ENCODE peak calls at places on chromosomes 3 and 15, in ten cellular contexts. One of them, this sample, is unnamed. For H3K4me1, the result is how much of the 10 kb centered on the place peaks cover.

GRCh38 chr3:31161889-31162288 is 267.4 kb upstream of the GADL1 start:
- DNase-seq in CD8-positive, alpha-beta T cell: no peak
- DNase-seq in upper lobe of right lung: no peak
- DNase-seq in neuronal stem cell: no peak
- DNase-seq in mucosa of descending colon: no peak
- DNase-seq in body of pancreas: no peak
- DNase-seq in GM23248: no peak
- DNase-seq in CD8-positive, alpha-beta memory T cell: no peak
- DNase-seq in psoas muscle: no peak
- DNase-seq in mesendoderm: no peak
- DNase-seq in this sample: no peak

GRCh38 chr3:20511863-20512262 is 325.9 kb upstream of the SGO1 start:
- DNase-seq in mesendoderm: peak
- DNase-seq in GM23248: peak
- DNase-seq in mucosa of descending colon: no peak
- DNase-seq in CD8-positive, alpha-beta T cell: no peak
- DNase-seq in CD8-positive, alpha-beta memory T cell: no peak
- DNase-seq in body of pancreas: peak
- DNase-seq in psoas muscle: no peak
- DNase-seq in upper lobe of right lung: no peak
- DNase-seq in neuronal stem cell: peak
- DNase-seq in this sample: no peak

GRCh38 chr3:152287898-152288576 is 19.3 kb downstream of the MBNL1 start:
- DNase-seq in CD8-positive, alpha-beta T cell: no peak
- DNase-seq in neuronal stem cell: no peak
- DNase-seq in psoas muscle: no peak
- DNase-seq in CD8-positive, alpha-beta memory T cell: no peak
- DNase-seq in GM23248: peak
- DNase-seq in mesendoderm: no peak
- DNase-seq in body of pancreas: no peak
- DNase-seq in mucosa of descending colon: no peak
- DNase-seq in upper lobe of right lung: no peak
- DNase-seq in this sample: no peak

GRCh38 chr3:61796088-61796680 is 234.8 kb downstream of the PTPRG start:
- DNase-seq in neuronal stem cell: no peak
- DNase-seq in CD8-positive, alpha-beta T cell: no peak
- DNase-seq in mesendoderm: peak
- DNase-seq in GM23248: no peak
- DNase-seq in mucosa of descending colon: no peak
- DNase-seq in upper lobe of right lung: no peak
- DNase-seq in body of pancreas: no peak
- DNase-seq in psoas muscle: no peak
- DNase-seq in CD8-positive, alpha-beta memory T cell: no peak
- DNase-seq in this sample: peak

GRCh38 chr3:107284570-107284969 is 92.7 kb upstream of the CCDC54 start:
- DNase-seq in upper lobe of right lung: no peak
- DNase-seq in GM23248: peak
- DNase-seq in psoas muscle: no peak
- DNase-seq in CD8-positive, alpha-beta T cell: no peak
- DNase-seq in CD8-positive, alpha-beta memory T cell: no peak
- DNase-seq in mucosa of descending colon: no peak
- DNase-seq in neuronal stem cell: no peak
- DNase-seq in mesendoderm: peak
- DNase-seq in body of pancreas: no peak
- DNase-seq in this sample: no peak

GRCh38 chr3:171374661-171375285 is 85.4 kb downstream of the TNIK start:
- DNase-seq in mesendoderm: peak
- DNase-seq in CD8-positive, alpha-beta memory T cell: no peak
- DNase-seq in mucosa of descending colon: no peak
- DNase-seq in neuronal stem cell: no peak
- DNase-seq in CD8-positive, alpha-beta T cell: no peak
- DNase-seq in body of pancreas: no peak
- DNase-seq in GM23248: peak
- DNase-seq in psoas muscle: no peak
- DNase-seq in upper lobe of right lung: no peak
- DNase-seq in this sample: peak

GRCh38 chr3:172302176-172302575 is 146.1 kb downstream of the GHSR start:
- DNase-seq in body of pancreas: no peak
- DNase-seq in CD8-positive, alpha-beta T cell: no peak
- DNase-seq in mucosa of descending colon: no peak
- DNase-seq in CD8-positive, alpha-beta memory T cell: no peak
- DNase-seq in upper lobe of right lung: no peak
- DNase-seq in neuronal stem cell: no peak
- DNase-seq in GM23248: no peak
- DNase-seq in mesendoderm: no peak
- DNase-seq in psoas muscle: no peak
- DNase-seq in this sample: no peak

GRCh38 chr15:69080203-69080957 is 65.9 kb downstream of the NOX5 start:
- DNase-seq in mesendoderm: peak
- DNase-seq in CD8-positive, alpha-beta memory T cell: no peak
- DNase-seq in body of pancreas: no peak
- DNase-seq in mucosa of descending colon: no peak
- DNase-seq in CD8-positive, alpha-beta T cell: no peak
- DNase-seq in neuronal stem cell: no peak
- DNase-seq in GM23248: peak
- DNase-seq in upper lobe of right lung: no peak
- DNase-seq in psoas muscle: no peak
- DNase-seq in this sample: no peak

GRCh38 chr3:126340081-126340511 is 17.1 kb downstream of the KLF15 start:
- DNase-seq in psoas muscle: peak
- DNase-seq in mesendoderm: no peak
- DNase-seq in CD8-positive, alpha-beta memory T cell: no peak
- DNase-seq in CD8-positive, alpha-beta T cell: no peak
- DNase-seq in body of pancreas: peak
- DNase-seq in upper lobe of right lung: peak
- DNase-seq in neuronal stem cell: no peak
- DNase-seq in GM23248: peak
- DNase-seq in mucosa of descending colon: no peak
- DNase-seq in this sample: no peak

GRCh38 chr3:42708611-42709151 is 6.1 kb upstream of the HHATL start:
- DNase-seq in mesendoderm: no peak
- DNase-seq in mucosa of descending colon: no peak
- DNase-seq in GM23248: no peak
- DNase-seq in CD8-positive, alpha-beta memory T cell: no peak
- DNase-seq in psoas muscle: no peak
- DNase-seq in upper lobe of right lung: peak
- DNase-seq in neuronal stem cell: no peak
- DNase-seq in body of pancreas: no peak
- DNase-seq in CD8-positive, alpha-beta T cell: no peak
- DNase-seq in this sample: peak

GRCh38 chr15:63830113-63830512 is 3.6 kb downstream of the HERC1 start:
- DNase-seq in mucosa of descending colon: no peak
- DNase-seq in body of pancreas: no peak
- DNase-seq in mesendoderm: no peak
- DNase-seq in neuronal stem cell: no peak
- DNase-seq in GM23248: no peak
- DNase-seq in upper lobe of right lung: no peak
- DNase-seq in CD8-positive, alpha-beta memory T cell: no peak
- DNase-seq in CD8-positive, alpha-beta T cell: no peak
- DNase-seq in psoas muscle: no peak
- DNase-seq in this sample: no peak

GRCh38 chr15:63833246-63833696 is 477 bp downstream of the HERC1 start:
- DNase-seq in mesendoderm: peak
- DNase-seq in GM23248: peak
- DNase-seq in mucosa of descending colon: peak
- DNase-seq in upper lobe of right lung: peak
- DNase-seq in neuronal stem cell: peak
- DNase-seq in body of pancreas: peak
- DNase-seq in CD8-positive, alpha-beta memory T cell: peak
- DNase-seq in psoas muscle: peak
- DNase-seq in CD8-positive, alpha-beta T cell: no peak
- DNase-seq in this sample: peak

GRCh38 chr15:63832620-63833245 is 1.0 kb downstream of the HERC1 start:
- DNase-seq in mesendoderm: no peak
- DNase-seq in upper lobe of right lung: no peak
- DNase-seq in GM23248: no peak
- DNase-seq in neuronal stem cell: no peak
- DNase-seq in body of pancreas: no peak
- DNase-seq in mucosa of descending colon: no peak
- DNase-seq in psoas muscle: no peak
- DNase-seq in CD8-positive, alpha-beta T cell: no peak
- DNase-seq in CD8-positive, alpha-beta memory T cell: no peak
- DNase-seq in this sample: no peak

GRCh38 chr15:63834500-63835210 is 907 bp upstream of the HERC1 start:
- DNase-seq in GM23248: no peak
- DNase-seq in CD8-positive, alpha-beta memory T cell: no peak
- DNase-seq in psoas muscle: no peak
- DNase-seq in body of pancreas: no peak
- DNase-seq in upper lobe of right lung: no peak
- DNase-seq in mucosa of descending colon: no peak
- DNase-seq in mesendoderm: no peak
- DNase-seq in neuronal stem cell: no peak
- DNase-seq in CD8-positive, alpha-beta T cell: no peak
- DNase-seq in this sample: no peak

GRCh38 chr15:63831041-63831440 is 2.7 kb downstream of the HERC1 start:
- DNase-seq in mucosa of descending colon: no peak
- DNase-seq in psoas muscle: no peak
- DNase-seq in neuronal stem cell: no peak
- DNase-seq in upper lobe of right lung: no peak
- DNase-seq in CD8-positive, alpha-beta T cell: no peak
- DNase-seq in CD8-positive, alpha-beta memory T cell: no peak
- DNase-seq in GM23248: no peak
- DNase-seq in body of pancreas: no peak
- DNase-seq in mesendoderm: no peak
- DNase-seq in this sample: no peak
- H3K4me1 ChIP-seq in mucosa of descending colon: under half
- H3K4me1 ChIP-seq in psoas muscle: under half
- H3K4me1 ChIP-seq in neuronal stem cell: under half
- H3K4me1 ChIP-seq in upper lobe of right lung: under half
- H3K4me1 ChIP-seq in CD8-positive, alpha-beta T cell: half or more
- H3K4me1 ChIP-seq in CD8-positive, alpha-beta memory T cell: half or more
- H3K4me1 ChIP-seq in GM23248: under half
- H3K4me1 ChIP-seq in body of pancreas: under half
- H3K4me1 ChIP-seq in mesendoderm: under half
- H3K4me1 ChIP-seq in this sample: under half

GRCh38 chr15:52262364-52262763 is 33.2 kb downstream of the MYO5C start:
- DNase-seq in mucosa of descending colon: no peak
- DNase-seq in mesendoderm: peak
- DNase-seq in neuronal stem cell: peak
- DNase-seq in CD8-positive, alpha-beta T cell: no peak
- DNase-seq in CD8-positive, alpha-beta memory T cell: no peak
- DNase-seq in psoas muscle: no peak
- DNase-seq in body of pancreas: no peak
- DNase-seq in GM23248: no peak
- DNase-seq in upper lobe of right lung: no peak
- DNase-seq in this sample: no peak

GRCh38 chr15:52261498-52262242 is 33.9 kb downstream of the MYO5C start:
- DNase-seq in psoas muscle: peak
- DNase-seq in mesendoderm: peak
- DNase-seq in body of pancreas: peak
- DNase-seq in CD8-positive, alpha-beta T cell: no peak
- DNase-seq in mucosa of descending colon: no peak
- DNase-seq in neuronal stem cell: peak
- DNase-seq in upper lobe of right lung: no peak
- DNase-seq in GM23248: peak
- DNase-seq in CD8-positive, alpha-beta memory T cell: no peak
- DNase-seq in this sample: peak

GRCh38 chr15:52261026-52261425 is 34.6 kb downstream of the MYO5C start:
- DNase-seq in CD8-positive, alpha-beta memory T cell: no peak
- DNase-seq in GM23248: no peak
- DNase-seq in body of pancreas: no peak
- DNase-seq in CD8-positive, alpha-beta T cell: no peak
- DNase-seq in neuronal stem cell: no peak
- DNase-seq in psoas muscle: no peak
- DNase-seq in upper lobe of right lung: no peak
- DNase-seq in mucosa of descending colon: no peak
- DNase-seq in mesendoderm: no peak
- DNase-seq in this sample: no peak

GRCh38 chr15:52259503-52259902 is 36.1 kb downstream of the MYO5C start:
- DNase-seq in CD8-positive, alpha-beta memory T cell: no peak
- DNase-seq in upper lobe of right lung: no peak
- DNase-seq in mesendoderm: no peak
- DNase-seq in neuronal stem cell: no peak
- DNase-seq in psoas muscle: no peak
- DNase-seq in CD8-positive, alpha-beta T cell: no peak
- DNase-seq in mucosa of descending colon: no peak
- DNase-seq in GM23248: no peak
- DNase-seq in body of pancreas: no peak
- DNase-seq in this sample: no peak

DNA sequence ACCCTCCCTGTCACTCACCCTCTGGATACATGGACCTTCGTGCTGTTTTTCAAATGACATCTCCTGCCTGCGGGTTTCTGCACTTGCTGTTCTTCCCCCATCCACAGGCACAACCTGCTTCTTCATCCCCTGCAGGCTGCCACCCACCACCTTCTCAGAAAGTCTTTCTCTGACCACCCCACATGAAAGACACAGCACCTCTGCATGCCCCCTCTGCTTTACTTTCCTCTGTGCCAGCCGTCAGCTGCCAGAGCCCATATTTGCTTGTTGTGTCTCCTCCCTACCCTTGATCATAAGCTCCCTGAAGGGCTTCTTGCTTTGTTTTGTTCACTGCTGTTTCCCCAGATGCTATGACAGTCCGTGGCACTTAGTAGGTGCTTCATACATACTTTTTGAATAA is 32.0 kb downstream of the MYO5C start:
- DNase-seq in GM23248: no peak
- DNase-seq in psoas muscle: no peak
- DNase-seq in neuronal stem cell: no peak
- DNase-seq in body of pancreas: no peak
- DNase-seq in mesendoderm: no peak
- DNase-seq in CD8-positive, alpha-beta memory T cell: no peak
- DNase-seq in upper lobe of right lung: no peak
- DNase-seq in mucosa of descending colon: no peak
- DNase-seq in CD8-positive, alpha-beta T cell: no peak
- DNase-seq in this sample: no peak
- H3K4me1 ChIP-seq in GM23248: under half
- H3K4me1 ChIP-seq in psoas muscle: under half
- H3K4me1 ChIP-seq in neuronal stem cell: under half
- H3K4me1 ChIP-seq in body of pancreas: under half
- H3K4me1 ChIP-seq in mesendoderm: under half
- H3K4me1 ChIP-seq in CD8-positive, alpha-beta memory T cell: under half
- H3K4me1 ChIP-seq in upper lobe of right lung: under half
- H3K4me1 ChIP-seq in mucosa of descending colon: under half
- H3K4me1 ChIP-seq in CD8-positive, alpha-beta T cell: under half
- H3K4me1 ChIP-seq in this sample: under half

GRCh38 chr15:45497261-45497660 is 25.3 kb downstream of the SLC30A4 start:
- DNase-seq in psoas muscle: no peak
- DNase-seq in body of pancreas: no peak
- DNase-seq in CD8-positive, alpha-beta T cell: no peak
- DNase-seq in mucosa of descending colon: no peak
- DNase-seq in mesendoderm: no peak
- DNase-seq in neuronal stem cell: no peak
- DNase-seq in GM23248: no peak
- DNase-seq in CD8-positive, alpha-beta memory T cell: no peak
- DNase-seq in upper lobe of right lung: no peak
- DNase-seq in this sample: no peak
- H3K4me1 ChIP-seq in psoas muscle: under half
- H3K4me1 ChIP-seq in body of pancreas: under half
- H3K4me1 ChIP-seq in CD8-positive, alpha-beta T cell: under half
- H3K4me1 ChIP-seq in mucosa of descending colon: under half
- H3K4me1 ChIP-seq in mesendoderm: under half
- H3K4me1 ChIP-seq in neuronal stem cell: under half
- H3K4me1 ChIP-seq in GM23248: under half
- H3K4me1 ChIP-seq in CD8-positive, alpha-beta memory T cell: under half
- H3K4me1 ChIP-seq in upper lobe of right lung: under half
- H3K4me1 ChIP-seq in this sample: under half

DNA sequence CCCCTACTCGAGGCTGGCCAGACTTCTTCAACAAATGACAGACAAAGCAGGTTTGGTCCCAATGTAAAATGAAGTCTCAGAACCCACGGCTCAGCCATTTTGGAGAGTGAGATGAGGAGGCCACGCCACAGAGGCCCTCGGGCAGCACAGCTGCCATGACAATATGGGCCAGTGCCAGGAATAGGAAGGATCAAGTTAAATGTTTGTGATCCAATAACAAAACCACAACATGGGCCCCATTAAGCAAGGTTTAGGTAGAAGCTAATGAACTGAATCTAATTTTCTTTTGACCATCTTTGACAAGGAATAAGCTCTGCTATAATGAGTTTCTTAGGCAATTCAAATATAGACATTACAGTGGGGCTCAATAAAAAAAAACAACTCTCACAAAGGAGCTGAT is 52.6 kb downstream of the RFTN1 start:
- DNase-seq in upper lobe of right lung: no peak
- DNase-seq in mucosa of descending colon: no peak
- DNase-seq in neuronal stem cell: no peak
- DNase-seq in GM23248: no peak
- DNase-seq in CD8-positive, alpha-beta T cell: no peak
- DNase-seq in psoas muscle: no peak
- DNase-seq in mesendoderm: no peak
- DNase-seq in body of pancreas: no peak
- DNase-seq in CD8-positive, alpha-beta memory T cell: no peak
- DNase-seq in this sample: no peak
- H3K4me1 ChIP-seq in upper lobe of right lung: under half
- H3K4me1 ChIP-seq in mucosa of descending colon: under half
- H3K4me1 ChIP-seq in neuronal stem cell: under half
- H3K4me1 ChIP-seq in GM23248: under half
- H3K4me1 ChIP-seq in CD8-positive, alpha-beta T cell: under half
- H3K4me1 ChIP-seq in psoas muscle: under half
- H3K4me1 ChIP-seq in mesendoderm: under half
- H3K4me1 ChIP-seq in body of pancreas: under half
- H3K4me1 ChIP-seq in CD8-positive, alpha-beta memory T cell: under half
- H3K4me1 ChIP-seq in this sample: under half